ENCODE peak calls at places on chromosomes 3 and 15, in nine cellular contexts. D, F, B, P, V, K, Y, S and O are unnamed samples.

GRCh38 chr3:143514874-143515273 is 333.4 kb downstream of the SLC9A9 start:
- DNase-seq in D (no peak), B (no peak), Y (no peak), K (no peak), V (no peak), P (no peak), F (no peak), S (no peak), O (no peak)

GRCh38 chr3:164401923-164402322 is 676.4 kb downstream of the SI start:
- DNase-seq in D (no peak), Y (no peak), S (no peak), V (no peak), K (no peak), F (no peak), B (no peak), P (no peak), O (no peak)

GRCh38 chr3:108472011-108472591 is 38.3 kb downstream of the MYH15 start:
- DNase-seq in S (peak), F (no peak), Y (peak), V (no peak), K (no peak), D (no peak), B (peak), P (peak), O (peak)

GRCh38 chr3:20683912-20684311 is 497.9 kb upstream of the SGO1 start:
- DNase-seq in V (no peak), D (no peak), K (no peak), B (peak), F (no peak), Y (no peak), P (peak), S (no peak), O (no peak)

GRCh38 chr3:55416381-55416821 is 70.7 kb downstream of the WNT5A start:
- DNase-seq in D (no peak), P (peak), Y (peak), K (no peak), V (no peak), S (no peak), F (no peak), B (peak), O (no peak)

GRCh38 chr3:194367992-194368841 is 1.3 kb downstream of the LRRC15 start:
- DNase-seq in V (no peak), K (no peak), F (no peak), S (no peak), P (peak), Y (no peak), B (peak), D (no peak), O (no peak)

GRCh38 chr15:74293021-74293810 is 57.1 kb downstream of the CCDC33 start:
- DNase-seq in F (no peak), Y (no peak), K (no peak), S (no peak), D (no peak), P (no peak), V (no peak), B (no peak), O (no peak)

GRCh38 chr3:52822363-52822762 is 8.1 kb downstream of the ITIH4 start:
- DNase-seq in K (no peak), Y (no peak), D (no peak), P (no peak), V (no peak), B (no peak), S (no peak), F (no peak), O (no peak)

GRCh38 chr15:46442196-46442595 is 807.4 kb downstream of the SQOR start:
- DNase-seq in B (peak), D (no peak), F (no peak), Y (peak), K (no peak), S (no peak), V (no peak), P (peak), O (no peak)

GRCh38 chr15:93087825-93088199 is 1.2 kb downstream of the RGMA start:
- DNase-seq in Y (no peak), D (peak), K (peak), V (peak), F (peak), S (peak), B (peak), P (peak), O (peak)

GRCh38 chr15:52146776-52147175 is 34.2 kb upstream of the BCL2L10 start:
- DNase-seq in Y (no peak), V (no peak), K (no peak), F (no peak), S (no peak), B (peak), D (no peak), P (peak), O (no peak)

GRCh38 chr15:67433495-67434099 is 87.3 kb upstream of the C15orf61 start:
- DNase-seq in F (peak), D (no peak), Y (peak), S (peak), K (no peak), B (peak), V (no peak), P (peak), O (peak)

GRCh38 chr15:90126022-90126421 is 23.8 kb upstream of the IDH2 start:
- DNase-seq in F (no peak), S (no peak), P (no peak), Y (no peak), V (no peak), D (no peak), B (no peak), K (no peak), O (no peak)

GRCh38 chr3:150238043-150238802 is 169.9 kb upstream of the TSC22D2 start:
- DNase-seq in P (no peak), K (no peak), D (no peak), B (no peak), Y (no peak), F (no peak), V (no peak), S (no peak), O (no peak)

GRCh38 chr3:112505907-112506306 is 6.6 kb upstream of the BTLA start:
- DNase-seq in D (no peak), K (no peak), S (no peak), B (no peak), V (no peak), Y (no peak), F (no peak), P (no peak), O (no peak)

GRCh38 chr15:101501703-101502373 is 12.3 kb upstream of the PCSK6 start:
- DNase-seq in D (peak), F (peak), P (peak), K (no peak), S (peak), B (peak), Y (no peak), V (peak), O (peak)

GRCh38 chr3:171824824-171825221 is 14.5 kb upstream of the PLD1 start:
- DNase-seq in Y (peak), S (peak), D (no peak), K (no peak), P (no peak), F (no peak), V (no peak), B (no peak), O (no peak)

GRCh38 chr3:100912976-100913375 is 80.2 kb downstream of the ABI3BP start:
- DNase-seq in P (no peak), V (no peak), F (no peak), S (no peak), Y (no peak), K (no peak), D (no peak), B (no peak), O (no peak)

GRCh38 chr3:46954178-46954577 is 22.4 kb downstream of the CCDC12 start:
- DNase-seq in D (no peak), Y (no peak), P (no peak), S (no peak), F (no peak), V (no peak), B (no peak), K (no peak), O (no peak)

GRCh38 chr3:132225664-132226063 is 91.5 kb upstream of the ACP3 start:
- DNase-seq in K (no peak), Y (peak), P (no peak), F (no peak), V (no peak), S (no peak), D (no peak), B (no peak), O (no peak)

GRCh38 chr15:58447244-58448010 is 15.6 kb downstream of the LIPC start:
- DNase-seq in Y (peak), P (peak), K (no peak), B (peak), D (no peak), S (peak), F (no peak), V (no peak), O (no peak)

GRCh38 chr15:85636351-85636750 is 158.4 kb downstream of the KLHL25 start:
- DNase-seq in B (no peak), Y (no peak), S (peak), V (no peak), F (no peak), P (no peak), D (no peak), K (no peak), O (no peak)

GRCh38 chr3:133301194-133301593 is 98.7 kb upstream of the BFSP2 start:
- DNase-seq in V (no peak), F (no peak), P (peak), S (peak), B (peak), Y (peak), D (no peak), K (no peak), O (no peak)

GRCh38 chr3:184539801-184540440 is 21.7 kb upstream of the EPHB3 start:
- DNase-seq in B (no peak), V (peak), Y (no peak), P (no peak), D (no peak), S (no peak), K (no peak), F (peak), O (no peak)

GRCh38 chr3:4829031-4829394 is 150.2 kb upstream of the BHLHE40 start:
- DNase-seq in P (no peak), B (no peak), V (no peak), K (no peak), D (no peak), Y (peak), F (no peak), S (no peak), O (no peak)

GRCh38 chr15:77775851-77776250 is 143.1 kb upstream of the LINGO1 start:
- DNase-seq in F (no peak), D (no peak), P (no peak), K (no peak), S (no peak), Y (no peak), V (no peak), B (no peak), O (no peak)

GRCh38 chr3:58032186-58032585 is 24.0 kb downstream of the FLNB start:
- DNase-seq in B (no peak), S (no peak), D (no peak), V (no peak), Y (no peak), K (no peak), P (no peak), F (no peak), O (no peak)

GRCh38 chr3:146067048-146067447 is 93.9 kb downstream of the PLOD2 start:
- DNase-seq in B (peak), F (no peak), P (peak), K (no peak), S (peak), D (no peak), V (no peak), Y (peak), O (no peak)

GRCh38 chr15:80856809-80857377 is 77.7 kb downstream of the CEMIP start:
- DNase-seq in F (peak), V (no peak), B (peak), P (peak), Y (no peak), K (no peak), D (no peak), S (peak), O (no peak)

GRCh38 chr3:20041197-20041780 is 1.0 kb downstream of the KAT2B start:
- DNase-seq in D (peak), S (peak), Y (peak), K (peak), F (peak), B (peak), V (peak), P (peak), O (peak)

GRCh38 chr3:36833160-36833814 is 68.9 kb upstream of the DCLK3 start:
- DNase-seq in D (no peak), K (no peak), V (no peak), S (no peak), Y (no peak), B (no peak), P (no peak), F (no peak), O (no peak)

GRCh38 chr15:99440029-99440428 is 125.8 kb upstream of the MEF2A start:
- DNase-seq in D (no peak), K (no peak), Y (no peak), F (no peak), P (no peak), B (no peak), V (peak), S (no peak), O (no peak)